ENCODE peak calls at places on chromosomes 11 and 22, in nine cellular contexts. Z is AG04449, A is progenitor cell of endocrine pancreas, V is B cell, R is tibial artery, H is heart right ventricle, J is PC-9, Q is BJ, G is adrenal gland. Y is an unnamed sample.

GRCh38 chr22:44399196-44399837 is 86.6 kb upstream of the SHISAL1 start:
- DNase-seq in H (no peak), Q (no peak), V (no peak), R (peak), Z (no peak), J (no peak), A (no peak), G (peak), Y (peak)

GRCh38 chr11:94987378-94987777 is 13.9 kb downstream of the KDM4D start:
- DNase-seq in Z (no peak), J (no peak), H (no peak), R (no peak), A (no peak), V (no peak), G (no peak), Q (no peak), Y (no peak)

GRCh38 chr22:44740307-44740706 is 12.1 kb upstream of the ARHGAP8 start:
- DNase-seq in R (no peak), H (no peak), G (no peak), Z (no peak), J (no peak), A (no peak), V (no peak), Q (no peak), Y (no peak)

GRCh38 chr22:41334215-41334614 is 32.9 kb downstream of the ZC3H7B start:
- DNase-seq in A (no peak), Z (no peak), V (no peak), R (no peak), Q (no peak), G (no peak), J (no peak), H (no peak), Y (no peak)

GRCh38 chr11:125429174-125429707 is 66.8 kb downstream of the FEZ1 start:
- DNase-seq in R (peak), H (peak), V (no peak), Q (no peak), G (peak), J (peak), A (peak), Z (no peak), Y (peak)

GRCh38 chr11:60788401-60789110 is 3.4 kb downstream of the MS4A10 start:
- DNase-seq in J (no peak), H (no peak), Z (no peak), G (no peak), A (no peak), V (no peak), R (no peak), Q (no peak), Y (no peak)

GRCh38 chr11:67345949-67346819 is 7.2 kb downstream of the POLD4 start:
- DNase-seq in G (no peak), H (no peak), Z (no peak), Q (no peak), R (no peak), A (no peak), J (peak), V (no peak), Y (no peak)

GRCh38 chr11:113198907-113199660 is 115.3 kb upstream of the TTC12 start:
- DNase-seq in H (no peak), A (no peak), R (no peak), V (no peak), G (no peak), Z (no peak), Q (no peak), J (no peak), Y (no peak)

DNA sequence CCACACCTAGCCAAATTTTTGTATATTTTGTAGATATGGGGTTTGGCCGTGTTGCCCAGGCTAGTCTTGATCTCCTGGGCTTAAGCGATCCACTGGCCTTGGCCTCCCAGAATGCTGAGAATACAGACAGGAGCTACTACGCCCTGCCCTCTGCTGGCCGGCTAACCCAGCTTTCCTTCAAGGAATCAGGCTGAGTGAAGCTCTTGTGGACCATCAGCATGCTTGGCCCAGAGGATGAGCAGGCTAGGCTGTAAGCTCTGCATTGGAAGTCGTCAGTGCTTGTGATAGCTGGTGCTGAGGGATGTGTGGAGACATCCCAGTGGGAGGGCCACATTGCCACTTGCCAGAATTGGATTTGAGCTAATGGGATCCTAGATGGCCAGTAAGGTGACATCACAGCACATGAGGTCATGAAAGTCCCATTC is 60.6 kb downstream of the MED15 start:
- DNase-seq in G (no peak), R (no peak), H (no peak), V (no peak), Q (no peak), A (no peak), J (no peak), Z (no peak), Y (no peak)
- TF ChIP-seq CTCF in G (peak), R (no peak), H (no peak), V (no peak), Q (peak), A (peak), J (no peak), Z (peak), Y (no peak)

GRCh38 chr11:117316197-117316961 is at the start of gene BACE1:
- DNase-seq in J (peak), G (peak), Z (no peak), A (peak), Q (peak), H (peak), R (peak), V (no peak), Y (peak)
- TF ChIP-seq CTCF in J (peak), G (peak), Z (peak), A (peak), Q (peak), H (peak), R (no peak), V (no peak), Y (no peak)

DNA sequence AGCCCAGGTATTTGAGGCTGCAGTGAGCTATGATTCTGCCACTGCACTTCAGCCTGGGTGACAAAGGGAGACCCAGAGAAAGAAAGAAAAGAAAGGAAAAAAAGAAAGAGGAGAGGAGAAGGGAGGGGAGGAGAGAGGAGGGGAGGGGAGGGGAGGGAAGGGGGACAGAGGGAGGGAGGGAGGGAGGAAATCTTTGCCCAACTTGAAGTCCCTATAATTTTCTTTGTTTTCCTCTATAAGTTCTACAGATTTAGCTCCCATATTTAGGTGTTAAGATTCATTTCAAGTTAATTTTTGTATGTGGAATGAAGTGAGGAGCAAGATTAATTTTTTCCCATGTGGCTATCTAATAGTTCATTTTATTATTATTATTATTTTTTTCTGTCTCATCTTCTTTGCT is 328.3 kb downstream of the LARGE1 start:
- DNase-seq in R (no peak), Q (no peak), Z (no peak), G (no peak), A (no peak), H (no peak), J (no peak), V (no peak), Y (no peak)
- TF ChIP-seq CTCF in R (no peak), Q (no peak), Z (no peak), G (no peak), A (no peak), H (no peak), J (no peak), V (no peak), Y (no peak)

DNA sequence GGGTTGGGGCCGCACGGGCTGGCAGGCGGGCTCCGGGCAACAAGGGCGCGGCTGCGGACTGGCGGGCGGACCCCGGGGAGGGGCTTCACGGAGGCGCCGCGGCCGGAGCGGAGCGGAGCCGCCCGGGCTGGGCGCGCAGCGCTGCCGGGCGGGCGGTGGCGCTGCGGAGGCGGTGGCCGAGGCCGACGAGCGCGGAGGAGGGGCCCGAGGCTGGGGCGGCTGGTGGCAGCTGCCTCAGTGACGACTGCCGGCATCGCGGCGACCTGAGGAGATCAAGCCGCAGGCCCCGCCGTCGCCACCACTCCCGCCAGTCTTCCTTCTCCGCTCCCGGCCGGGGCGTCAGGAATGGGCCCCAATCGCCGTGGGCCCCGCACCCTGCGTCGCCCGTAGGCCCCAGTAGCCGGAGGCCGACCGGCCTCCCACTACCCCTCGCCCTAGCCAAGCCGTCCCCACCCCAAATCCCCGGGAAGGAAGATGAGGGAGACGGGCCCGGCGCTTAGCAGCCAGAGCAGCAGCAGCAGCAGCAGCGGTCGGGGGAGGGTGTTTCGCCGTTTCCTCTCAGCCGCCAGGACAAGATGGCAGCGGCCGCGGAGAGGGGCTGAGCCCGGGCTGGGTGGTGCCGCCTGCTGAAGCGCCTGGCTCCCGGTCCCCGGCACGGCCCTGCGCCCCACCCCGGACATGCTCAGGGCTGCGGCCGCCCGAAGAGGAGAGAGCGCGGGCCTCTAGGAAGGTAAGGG is at the start of gene HIPK3:
- DNase-seq in Z (no peak), Q (no peak), H (peak), R (peak), V (peak), G (peak), A (peak), J (peak), Y (peak)
- TF ChIP-seq CTCF in Z (peak), Q (no peak), H (peak), R (peak), V (peak), G (peak), A (peak), J (peak), Y (no peak)

GRCh38 chr11:2885017-2885675 is 429 bp downstream of the CDKN1C start:
- DNase-seq in H (peak), Z (no peak), G (peak), V (no peak), A (no peak), R (no peak), Q (no peak), J (peak), Y (no peak)
- TF ChIP-seq CTCF in H (peak), Z (peak), G (peak), V (peak), A (peak), R (peak), Q (peak), J (no peak), Y (no peak)

GRCh38 chr22:37259540-37260029 is 15.5 kb upstream of the RAC2 start:
- DNase-seq in A (no peak), R (no peak), Z (no peak), V (no peak), J (peak), H (no peak), G (no peak), Q (no peak), Y (no peak)

GRCh38 chr22:37262346-37262745 is 18.3 kb upstream of the RAC2 start:
- DNase-seq in J (no peak), A (no peak), R (no peak), Z (no peak), H (no peak), Q (no peak), V (no peak), G (no peak), Y (no peak)

GRCh38 chr22:37260396-37260795 is 16.3 kb upstream of the RAC2 start:
- DNase-seq in H (no peak), Q (no peak), V (no peak), Z (no peak), G (no peak), A (no peak), R (no peak), J (no peak), Y (no peak)

GRCh38 chr22:37258810-37259472 is 14.9 kb upstream of the RAC2 start:
- DNase-seq in V (no peak), J (no peak), G (no peak), A (no peak), Z (no peak), Q (no peak), R (no peak), H (no peak), Y (no peak)

GRCh38 chr22:37260939-37261338 is 16.9 kb upstream of the RAC2 start:
- DNase-seq in Z (no peak), G (peak), Q (no peak), H (peak), A (peak), R (peak), V (peak), J (peak), Y (no peak)
- TF ChIP-seq CTCF in Z (peak), G (peak), Q (peak), H (peak), A (peak), R (peak), V (peak), J (peak), Y (no peak)

GRCh38 chr22:29208502-29208862 is 2.8 kb downstream of the EMID1 start:
- DNase-seq in G (no peak), A (no peak), J (no peak), Z (no peak), Q (no peak), R (no peak), V (no peak), H (no peak), Y (no peak)
- TF ChIP-seq CTCF in G (no peak), A (peak), J (no peak), Z (no peak), Q (no peak), R (no peak), V (no peak), H (no peak), Y (no peak)

GRCh38 chr22:25375683-25376082 is 156.2 kb downstream of the CRYBB2 start:
- DNase-seq in J (no peak), V (no peak), R (no peak), Q (no peak), G (no peak), A (no peak), H (no peak), Z (no peak), Y (no peak)
- TF ChIP-seq CTCF in J (no peak), V (no peak), R (no peak), Q (no peak), G (no peak), A (no peak), H (no peak), Z (no peak), Y (no peak)